ENCODE peak calls at places on chromosome 6, in four cellular contexts. L is AG04450, J is K562, N is heart left ventricle. F is an unnamed sample.

GRCh38 chr6:751765-752164 is 58.8 kb upstream of the EXOC2 start:
- DNase-seq in L (no peak), J (no peak), N (no peak), F (no peak)

GRCh38 chr6:127971945-127972391 is 71.1 kb upstream of the THEMIS start:
- DNase-seq in L (peak), J (no peak), N (no peak), F (peak)

GRCh38 chr6:9540126-9540525 is 874.7 kb downstream of the TFAP2A start:
- DNase-seq in L (no peak), J (no peak), N (no peak), F (no peak)

GRCh38 chr6:35311390-35312075 is 13.9 kb downstream of the DEF6 start:
- DNase-seq in L (no peak), J (no peak), N (no peak), F (no peak)

GRCh38 chr6:53986721-53987526 is 124.3 kb upstream of the MLIP start:
- DNase-seq in L (no peak), J (no peak), N (no peak), F (no peak)

GRCh38 chr6:38131527-38131965 is 312.0 kb downstream of the ZFAND3 start:
- DNase-seq in L (peak), J (no peak), N (no peak), F (no peak)

GRCh38 chr6:149045404-149045803 is 272.1 kb upstream of the TAB2 start:
- DNase-seq in L (no peak), J (no peak), N (no peak), F (no peak)

GRCh38 chr6:31578461-31579118 is 3.2 kb downstream of the TNF start:
- DNase-seq in L (no peak), J (no peak), N (no peak), F (no peak)

GRCh38 chr6:41577865-41578713 is 31.9 kb downstream of the FOXP4 start:
- DNase-seq in L (no peak), J (peak), N (no peak), F (no peak)

GRCh38 chr6:71250050-71250689 is 38.4 kb upstream of the OGFRL1 start:
- DNase-seq in L (peak), J (no peak), N (no peak), F (no peak)

GRCh38 chr6:105317607-105318533 is 85.0 kb downstream of the PREP start:
- DNase-seq in L (no peak), J (no peak), N (no peak), F (no peak)

GRCh38 chr6:15505463-15505918 is 157.3 kb downstream of the DTNBP1 start:
- DNase-seq in L (no peak), J (no peak), N (peak), F (no peak)

GRCh38 chr6:157823523-157824370 is 701 bp downstream of the SNX9 start:
- DNase-seq in L (peak), J (peak), N (peak), F (peak)

GRCh38 chr6:108581237-108581931 is 20.7 kb downstream of the FOXO3 start:
- DNase-seq in L (no peak), J (peak), N (no peak), F (no peak)

GRCh38 chr6:169868458-169868857 is 117.0 kb downstream of the ERMARD start:
- DNase-seq in L (no peak), J (no peak), N (peak), F (no peak)

GRCh38 chr6:169161572-169162167 is 92.0 kb downstream of the THBS2 start:
- DNase-seq in L (no peak), J (no peak), N (no peak), F (no peak)

GRCh38 chr6:7727951-7728854 is 2.3 kb downstream of the BMP6 start:
- DNase-seq in L (no peak), J (no peak), N (peak), F (no peak)

GRCh38 chr6:169160855-169161560 is 92.6 kb downstream of the THBS2 start:
- DNase-seq in L (no peak), J (no peak), N (no peak), F (no peak)

GRCh38 chr6:78489874-78490273 is 377.5 kb upstream of the IRAK1BP1 start:
- DNase-seq in L (peak), J (no peak), N (no peak), F (peak)

GRCh38 chr6:84525907-84526306 is 238.5 kb downstream of the TBX18 start:
- DNase-seq in L (no peak), J (no peak), N (no peak), F (no peak)

GRCh38 chr6:25511386-25511785 is 140.6 kb upstream of the SCGN start:
- DNase-seq in L (no peak), J (no peak), N (no peak), F (no peak)

GRCh38 chr6:109440325-109441068 is at the start of the genes PPIL6 and SMPD2:
- DNase-seq in L (peak), J (peak), N (peak), F (no peak)

GRCh38 chr6:26175428-26176181 is 88.4 kb downstream of the HFE start:
- DNase-seq in L (no peak), J (peak), N (no peak), F (no peak)

GRCh38 chr6:11712760-11713159 is 65.8 kb downstream of the ADTRP start:
- DNase-seq in L (no peak), J (no peak), N (no peak), F (no peak)

DNA sequence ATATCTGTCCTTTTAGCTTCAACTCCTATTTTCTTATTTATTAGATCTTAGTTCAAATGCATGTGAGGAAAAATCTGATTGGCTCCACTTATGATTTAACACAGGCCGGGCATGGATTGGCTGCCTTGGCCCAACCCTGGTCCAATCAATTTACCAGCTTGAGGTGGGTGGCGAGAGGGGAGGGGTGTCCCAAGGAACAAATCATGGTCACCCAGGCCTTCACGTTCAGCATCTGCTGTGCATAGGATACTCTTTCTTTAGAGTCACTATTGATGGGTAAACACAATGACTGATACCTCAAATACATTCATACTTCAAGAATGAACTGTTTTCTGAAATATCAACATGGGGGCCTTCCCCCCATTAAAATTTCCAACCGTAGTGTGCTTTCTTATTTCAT is 14.9 kb upstream of the BACH2 start:
- DNase-seq in L (no peak), J (peak), N (no peak), F (no peak)
- H3K27ac ChIP-seq in L (no peak), J (no peak), N (no peak), F (no peak)

DNA sequence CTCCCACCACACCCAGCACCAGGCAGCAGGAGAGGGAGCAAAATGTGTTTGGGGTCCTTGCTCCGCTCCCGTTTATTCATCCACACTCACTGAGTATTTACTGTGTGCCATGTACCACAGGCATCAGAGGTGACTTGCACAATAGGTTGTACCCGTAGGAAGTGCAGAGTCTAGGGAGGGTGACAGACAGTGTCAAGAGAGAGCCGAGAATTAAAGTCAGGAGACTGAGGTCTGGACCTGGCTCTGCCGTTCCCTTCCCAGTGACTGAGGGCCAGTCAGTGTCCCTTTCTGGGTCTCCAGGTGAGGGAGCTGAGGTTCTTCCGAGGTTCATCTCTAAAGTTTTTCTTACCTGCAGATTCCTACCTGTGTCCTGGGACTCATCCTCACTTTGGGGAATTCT is 22.3 kb downstream of the TTBK1 start:
- DNase-seq in L (no peak), J (no peak), N (no peak), F (no peak)
- H3K27ac ChIP-seq in L (no peak), J (no peak), N (no peak), F (no peak)

GRCh38 chr6:6614965-6615304 is 26.4 kb downstream of the LY86 start:
- DNase-seq in L (no peak), J (no peak), N (no peak), F (no peak)

GRCh38 chr6:6616670-6617069 is 28.1 kb downstream of the LY86 start:
- DNase-seq in L (no peak), J (no peak), N (no peak), F (no peak)

GRCh38 chr6:6612308-6612707 is 23.8 kb downstream of the LY86 start:
- DNase-seq in L (no peak), J (no peak), N (no peak), F (no peak)

GRCh38 chr6:6611486-6611885 is 23.0 kb downstream of the LY86 start:
- DNase-seq in L (no peak), J (no peak), N (no peak), F (no peak)

GRCh38 chr6:6614096-6614964 is 25.8 kb downstream of the LY86 start:
- DNase-seq in L (no peak), J (no peak), N (no peak), F (no peak)
- H3K27ac ChIP-seq in L (no peak), J (no peak), N (no peak), F (no peak)

DNA sequence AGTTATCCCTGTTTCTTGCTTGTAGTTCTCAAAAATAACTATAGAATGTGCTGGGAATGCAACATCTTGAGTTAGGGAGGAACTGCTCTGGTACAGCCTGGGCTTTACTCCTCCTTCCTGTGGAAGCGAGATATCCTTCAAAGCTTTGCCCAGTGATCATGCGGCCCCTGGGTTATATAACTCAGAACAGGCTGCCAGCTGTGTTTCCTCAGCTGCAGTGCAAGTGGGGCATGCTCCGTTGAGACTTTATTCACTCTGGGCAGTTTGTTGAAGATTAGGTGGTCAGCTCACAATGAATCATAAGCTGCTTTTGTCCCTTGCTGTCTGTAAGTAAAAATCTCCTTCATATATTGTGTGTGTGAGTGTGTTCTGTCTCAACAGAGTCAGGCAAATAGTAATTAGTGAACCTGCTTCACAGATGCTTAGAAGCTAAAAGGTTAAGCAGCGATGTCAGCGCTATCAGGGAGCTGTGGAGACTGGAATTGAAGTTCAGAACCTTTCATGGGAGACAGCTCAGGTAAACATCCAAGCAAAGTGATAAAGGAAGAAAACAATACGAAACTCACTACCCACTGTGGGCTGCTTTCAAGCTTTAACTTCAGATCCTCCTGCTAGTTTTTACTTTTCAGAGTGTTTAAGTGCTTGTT is 688.4 kb downstream of the HTR1B start:
- DNase-seq in L (no peak), J (no peak), N (peak), F (no peak)
- H3K27ac ChIP-seq in L (no peak), J (no peak), N (no peak), F (no peak)

DNA sequence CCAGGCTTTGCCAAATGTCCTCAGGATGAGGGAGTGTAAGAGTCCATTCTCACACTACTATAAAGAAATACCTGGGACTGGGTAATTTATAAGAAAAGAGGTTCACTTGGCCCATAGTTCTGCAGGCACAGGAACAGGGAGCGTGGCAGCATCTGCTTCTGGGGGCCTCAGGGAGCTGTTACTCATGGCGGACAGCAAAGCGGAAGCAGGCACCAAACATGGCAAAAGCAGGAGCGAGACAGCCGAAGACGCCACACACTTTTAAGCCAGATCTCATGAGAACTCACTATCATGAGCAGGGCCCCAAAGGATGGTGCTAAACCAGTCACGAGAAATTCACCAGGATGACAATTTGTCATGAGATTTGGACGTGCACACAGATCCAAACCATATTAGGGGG is 22.8 kb downstream of the FAM50B start:
- DNase-seq in L (no peak), J (no peak), N (no peak), F (no peak)
- H3K27ac ChIP-seq in L (no peak), J (no peak), N (no peak), F (no peak)

DNA sequence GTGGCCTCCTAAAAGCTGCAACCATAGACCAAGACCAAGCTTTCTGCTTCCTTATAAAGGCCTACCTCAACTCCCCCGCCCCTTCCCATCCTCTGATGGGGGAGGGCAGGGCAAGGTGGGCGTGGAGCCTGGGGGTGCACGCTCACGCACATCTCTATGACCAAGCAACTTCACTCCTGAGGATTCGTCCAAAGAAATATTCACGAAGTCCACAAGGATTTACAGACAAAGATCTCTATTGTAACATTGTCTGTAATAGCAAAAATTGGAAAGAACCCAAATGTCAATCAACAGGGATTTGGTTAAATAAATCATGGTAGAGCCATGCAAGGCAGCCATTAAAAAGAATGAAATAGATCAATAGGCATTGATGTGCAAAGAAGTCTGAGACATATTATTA is 130.4 kb upstream of the AFDN start:
- DNase-seq in L (no peak), J (no peak), N (no peak), F (no peak)
- H3K27ac ChIP-seq in L (no peak), J (no peak), N (no peak), F (no peak)

GRCh38 chr6:61679625-61680024 is 606.4 kb downstream of the KHDRBS2 start:
- DNase-seq in L (no peak), J (no peak), N (no peak), F (no peak)
- H3K27ac ChIP-seq in L (no peak), J (no peak), N (no peak), F (no peak)